ENCODE peak calls at places on chromosomes 1 and 21, in five cellular contexts. U is suprapubic skin, J is prostate gland, I is spleen, B is breast epithelium. A is an unnamed sample.
A peak's percentile ranks its signal among the peaks of the same experiment; 100 is the strongest.

GRCh38 chr1:201649776-201650607 is 111.1 kb downstream of the NAV1 start:
- DNase-seq in U (peak; percentile 91), J (peak; percentile 89), I (no peak), B (peak; percentile 52), A (peak; percentile 93)

GRCh38 chr1:202709276-202710041 is 795 bp downstream of the SYT2 start:
- DNase-seq in U (no peak), J (no peak), I (peak; percentile 53), B (no peak), A (peak; percentile 49)

GRCh38 chr1:162151900-162152829 is 82.7 kb downstream of the NOS1AP start:
- DNase-seq in U (no peak), J (no peak), I (peak; percentile 76), B (peak; percentile 49), A (no peak)

GRCh38 chr21:35002879-35003722 is 46.0 kb downstream of the RUNX1 start:
- DNase-seq in U (no peak), J (no peak), I (no peak), B (no peak), A (no peak)

GRCh38 chr1:23026573-23026972 is 7.3 kb downstream of the KDM1A start:
- DNase-seq in U (no peak), J (no peak), I (no peak), B (no peak), A (no peak)

GRCh38 chr1:38009088-38009840 is 3.3 kb upstream of the UTP11 start:
- DNase-seq in U (peak; percentile 49), J (no peak), I (no peak), B (no peak), A (peak; percentile 56)

GRCh38 chr1:3672231-3672970 is 20.1 kb downstream of the TP73 start:
- DNase-seq in U (no peak), J (no peak), I (peak; percentile 74), B (no peak), A (peak; percentile 52)

GRCh38 chr1:156493154-156493631 is 7.4 kb downstream of the MEF2D start:
- DNase-seq in U (no peak), J (peak; percentile 84), I (no peak), B (peak; percentile 79), A (no peak)

DNA sequence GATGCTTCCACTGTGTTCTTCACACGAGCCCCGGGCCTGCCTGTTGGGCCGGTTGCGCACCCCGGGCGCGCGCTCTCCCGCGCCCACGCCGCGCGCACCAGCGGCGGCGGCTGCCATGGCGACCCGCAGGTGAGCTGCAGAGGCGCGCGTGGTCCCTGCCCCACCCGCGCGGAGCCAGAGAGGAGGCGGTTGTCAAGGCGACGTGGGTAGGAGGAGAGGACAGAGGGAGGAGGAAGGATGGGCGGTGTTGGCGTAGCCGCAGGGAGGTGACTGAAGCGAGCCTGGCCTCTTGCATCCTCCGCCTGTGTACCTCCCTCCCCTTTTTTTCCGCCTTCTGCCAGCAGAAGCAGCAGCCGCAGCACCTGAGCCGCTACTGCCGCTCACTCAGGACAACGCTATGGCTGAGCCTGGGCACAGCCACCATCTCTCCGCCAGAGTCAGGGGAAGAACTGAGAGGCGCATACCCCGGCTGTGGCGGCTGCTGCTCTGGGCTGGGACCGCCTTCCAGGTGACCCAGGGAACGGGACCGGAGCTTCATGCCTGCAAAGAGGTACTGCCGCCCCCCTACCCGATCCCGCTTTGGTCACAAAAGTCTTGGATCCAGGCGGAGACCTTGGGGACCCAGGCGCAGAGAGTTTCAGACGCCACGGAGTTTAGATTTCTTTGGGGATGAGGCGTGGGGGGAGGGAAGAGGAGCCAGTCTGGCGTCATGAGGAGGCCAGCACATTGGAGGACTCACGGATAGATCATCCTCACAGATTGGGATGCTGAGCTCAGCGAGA is at the start of gene ELAPOR1:
- DNase-seq in U (no peak), J (peak; percentile 88), I (peak; percentile 94), B (peak; percentile 75), A (no peak)
- TF ChIP-seq POLR2AphosphoS5 in U (no peak), J (no peak), I (peak; percentile 63), B (no peak), A (no peak)

GRCh38 chr1:154208677-154209390 is 2.7 kb upstream of the CFAP141 start:
- DNase-seq in U (no peak), J (no peak), I (no peak), B (no peak), A (no peak)
- H3K36me3 ChIP-seq in U (peaks cover 84% of the 10 kb centered on the region), J (peaks cover 13% of the 10 kb centered on the region), I (peaks cover 14% of the 10 kb centered on the region), B (peaks cover 13% of the 10 kb centered on the region), A (peaks cover 72% of the 10 kb centered on the region)

DNA sequence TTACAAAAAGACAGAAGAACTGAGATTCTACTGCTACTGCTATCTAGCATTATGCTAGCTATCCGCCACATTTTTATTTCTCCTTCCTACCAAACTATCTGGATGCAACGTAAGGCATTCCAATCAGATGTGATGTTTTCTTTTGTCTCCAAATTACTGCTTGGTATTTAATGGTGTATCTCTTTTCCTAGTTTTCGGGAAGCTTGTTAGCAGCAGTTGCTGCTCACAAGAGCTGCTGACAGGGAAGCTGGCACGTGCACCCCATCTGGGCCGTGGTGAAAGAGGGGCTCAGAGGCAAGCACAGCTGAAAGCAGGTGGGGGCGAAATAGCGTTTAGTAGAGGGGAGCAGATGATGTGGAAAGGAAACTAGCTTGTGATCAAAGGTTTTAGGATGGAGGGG is 57.3 kb downstream of the JAK1 start:
- DNase-seq in U (no peak), J (no peak), I (no peak), B (no peak), A (no peak)
- H3K4me1 ChIP-seq in U (peaks cover 33% of the 10 kb centered on the region), J (no peaks in the 10 kb centered on the region), I (peaks cover 28% of the 10 kb centered on the region), B (no peaks in the 10 kb centered on the region), A (peaks cover 53% of the 10 kb centered on the region)

GRCh38 chr1:85224734-85225623 is 24.2 kb upstream of the SYDE2 start:
- DNase-seq in U (no peak), J (peak; percentile 67), I (no peak), B (no peak), A (no peak)
- TF ChIP-seq POLR2AphosphoS5 in U (no peak), J (peak; percentile 52), I (no peak), B (no peak), A (no peak)

DNA sequence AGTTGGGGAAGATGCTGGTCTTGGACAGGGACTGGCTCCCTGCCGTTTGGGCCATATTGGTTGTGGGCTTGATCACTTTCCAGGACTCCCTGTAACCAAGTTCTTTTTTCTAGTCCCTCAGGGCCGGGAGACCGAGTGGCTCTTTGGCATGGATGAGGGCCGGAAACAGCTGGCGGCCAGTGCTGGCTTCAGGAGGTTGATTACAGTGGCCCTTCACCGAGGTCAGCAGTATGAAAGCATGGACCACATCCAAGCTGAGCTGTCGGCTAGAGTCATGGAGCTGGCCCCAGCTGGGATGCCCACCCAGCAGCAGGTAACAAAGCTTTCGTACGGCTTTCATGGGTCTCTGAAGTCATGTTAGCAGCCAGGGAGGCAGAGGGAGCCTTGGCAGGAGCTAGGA is 4.3 kb downstream of the METTL13 start:
- DNase-seq in U (no peak), J (no peak), I (no peak), B (no peak), A (no peak)
- H3K36me3 ChIP-seq in U (peaks cover 67% of the 10 kb centered on the region), J (peaks cover 6% of the 10 kb centered on the region), I (peaks cover 16% of the 10 kb centered on the region), B (peaks cover 17% of the 10 kb centered on the region), A (peaks cover 12% of the 10 kb centered on the region)

DNA sequence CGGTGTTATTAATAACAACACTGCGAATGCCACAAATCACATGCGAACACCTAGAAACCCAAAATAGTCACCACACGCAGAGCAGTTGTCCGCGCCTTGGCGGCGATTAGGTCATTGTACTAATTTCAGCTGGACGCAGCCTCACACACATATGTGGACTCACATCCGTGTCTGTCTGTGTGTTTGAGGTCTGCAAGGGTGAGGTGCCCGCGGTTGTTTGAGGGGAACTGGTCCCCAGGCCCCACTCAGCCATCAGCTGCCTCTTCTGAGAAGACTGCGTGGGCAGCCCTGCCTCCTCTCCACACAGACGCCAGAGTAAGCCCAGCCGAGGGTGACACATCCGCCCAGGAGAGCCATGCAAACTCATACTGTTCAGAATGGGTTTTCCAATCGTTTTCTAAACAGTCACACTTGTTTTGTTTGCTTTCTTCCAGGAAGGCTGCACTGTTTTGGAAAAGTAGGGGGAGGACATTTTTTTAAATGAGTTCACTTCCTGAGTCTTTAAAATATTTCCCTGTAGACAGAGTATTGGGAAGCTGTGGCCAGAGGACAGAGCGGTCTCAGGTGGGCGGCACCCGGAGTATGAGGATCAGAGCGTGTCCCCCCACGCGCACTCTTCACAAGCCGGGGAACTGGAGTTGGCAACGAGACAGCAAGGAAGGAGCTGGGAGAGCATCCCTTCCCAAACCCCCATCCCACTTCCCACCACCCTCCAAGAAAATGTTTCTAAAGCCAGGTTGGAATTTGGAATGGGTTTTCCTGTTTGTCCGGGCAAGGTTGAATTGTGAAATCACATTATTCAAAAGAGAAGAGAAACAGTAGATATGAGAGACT is 53.3 kb downstream of the TOMM20 start:
- DNase-seq in U (no peak), J (peak; percentile 42), I (peak; percentile 87), B (peak; percentile 72), A (peak; percentile 81)
- H3K4me1 ChIP-seq in U (peaks cover 87% of the 10 kb centered on the region), J (peaks cover 25% of the 10 kb centered on the region), I (peaks cover 30% of the 10 kb centered on the region), B (peaks cover 19% of the 10 kb centered on the region), A (peaks cover 39% of the 10 kb centered on the region)

A was measured in sigmoid colon.